ENCODE peak calls at places on chromosome 21, in nine cellular contexts. One of them, this sample, is unnamed.

GRCh38 chr21:25179116-25179515 is 428.2 kb downstream of the MRPL39 start:
- DNase-seq in WTC11: no peak
- DNase-seq in neural progenitor cell: no peak
- DNase-seq in GM23338: no peak
- DNase-seq in choroid plexus epithelial cell: peak
- DNase-seq in BJ: no peak
- DNase-seq in left ventricle myocardium inferior: no peak
- DNase-seq in foreskin fibroblast: no peak
- DNase-seq in suprapubic skin: no peak
- DNase-seq in this sample: peak

GRCh38 chr21:43953028-43953427 is 59.1 kb upstream of the TRAPPC10 start:
- DNase-seq in GM23338: no peak
- DNase-seq in neural progenitor cell: no peak
- DNase-seq in WTC11: no peak
- DNase-seq in BJ: no peak
- DNase-seq in foreskin fibroblast: peak
- DNase-seq in suprapubic skin: no peak
- DNase-seq in choroid plexus epithelial cell: no peak
- DNase-seq in left ventricle myocardium inferior: peak
- DNase-seq in this sample: no peak

GRCh38 chr21:15240846-15241245 is 176.0 kb upstream of the NRIP1 start:
- DNase-seq in BJ: no peak
- DNase-seq in neural progenitor cell: no peak
- DNase-seq in WTC11: no peak
- DNase-seq in left ventricle myocardium inferior: no peak
- DNase-seq in foreskin fibroblast: peak
- DNase-seq in suprapubic skin: no peak
- DNase-seq in choroid plexus epithelial cell: peak
- DNase-seq in GM23338: no peak
- DNase-seq in this sample: no peak

GRCh38 chr21:29217818-29218252 is 80.9 kb upstream of the BACH1 start:
- DNase-seq in BJ: peak
- DNase-seq in WTC11: no peak
- DNase-seq in neural progenitor cell: no peak
- DNase-seq in GM23338: no peak
- DNase-seq in suprapubic skin: no peak
- DNase-seq in foreskin fibroblast: peak
- DNase-seq in choroid plexus epithelial cell: peak
- DNase-seq in left ventricle myocardium inferior: no peak
- DNase-seq in this sample: peak

GRCh38 chr21:33031152-33031551 is 5.4 kb downstream of the OLIG2 start:
- DNase-seq in foreskin fibroblast: no peak
- DNase-seq in suprapubic skin: no peak
- DNase-seq in WTC11: no peak
- DNase-seq in neural progenitor cell: no peak
- DNase-seq in choroid plexus epithelial cell: no peak
- DNase-seq in BJ: no peak
- DNase-seq in GM23338: no peak
- DNase-seq in left ventricle myocardium inferior: no peak
- DNase-seq in this sample: no peak

GRCh38 chr21:35358008-35358407 is 308.9 kb upstream of the RUNX1 start:
- DNase-seq in BJ: no peak
- DNase-seq in left ventricle myocardium inferior: no peak
- DNase-seq in neural progenitor cell: no peak
- DNase-seq in choroid plexus epithelial cell: no peak
- DNase-seq in suprapubic skin: no peak
- DNase-seq in WTC11: no peak
- DNase-seq in GM23338: no peak
- DNase-seq in foreskin fibroblast: no peak
- DNase-seq in this sample: no peak

GRCh38 chr21:20083336-20083735 is 914.9 kb upstream of the NCAM2 start:
- DNase-seq in BJ: no peak
- DNase-seq in suprapubic skin: no peak
- DNase-seq in WTC11: no peak
- DNase-seq in neural progenitor cell: no peak
- DNase-seq in foreskin fibroblast: no peak
- DNase-seq in choroid plexus epithelial cell: no peak
- DNase-seq in left ventricle myocardium inferior: no peak
- DNase-seq in GM23338: no peak
- DNase-seq in this sample: no peak

GRCh38 chr21:14864211-14865021 is 200.4 kb downstream of the NRIP1 start:
- DNase-seq in foreskin fibroblast: peak
- DNase-seq in left ventricle myocardium inferior: peak
- DNase-seq in neural progenitor cell: peak
- DNase-seq in suprapubic skin: peak
- DNase-seq in choroid plexus epithelial cell: peak
- DNase-seq in GM23338: peak
- DNase-seq in BJ: no peak
- DNase-seq in WTC11: peak
- DNase-seq in this sample: peak

GRCh38 chr21:14452031-14452778 is 69.3 kb upstream of the HSPA13 start:
- DNase-seq in left ventricle myocardium inferior: no peak
- DNase-seq in BJ: no peak
- DNase-seq in suprapubic skin: no peak
- DNase-seq in choroid plexus epithelial cell: peak
- DNase-seq in GM23338: no peak
- DNase-seq in neural progenitor cell: no peak
- DNase-seq in foreskin fibroblast: no peak
- DNase-seq in WTC11: no peak
- DNase-seq in this sample: no peak

GRCh38 chr21:15703932-15704331 is 25.9 kb upstream of the USP25 start:
- DNase-seq in foreskin fibroblast: no peak
- DNase-seq in BJ: no peak
- DNase-seq in neural progenitor cell: no peak
- DNase-seq in choroid plexus epithelial cell: no peak
- DNase-seq in left ventricle myocardium inferior: no peak
- DNase-seq in suprapubic skin: no peak
- DNase-seq in WTC11: no peak
- DNase-seq in GM23338: no peak
- DNase-seq in this sample: no peak

GRCh38 chr21:25722631-25723030 is 12.1 kb downstream of the ATP5PF start:
- DNase-seq in neural progenitor cell: no peak
- DNase-seq in GM23338: no peak
- DNase-seq in BJ: no peak
- DNase-seq in suprapubic skin: no peak
- DNase-seq in choroid plexus epithelial cell: no peak
- DNase-seq in foreskin fibroblast: no peak
- DNase-seq in WTC11: no peak
- DNase-seq in left ventricle myocardium inferior: no peak
- DNase-seq in this sample: no peak

GRCh38 chr21:15400905-15401304 is 328.9 kb upstream of the USP25 start:
- DNase-seq in WTC11: no peak
- DNase-seq in suprapubic skin: no peak
- DNase-seq in foreskin fibroblast: no peak
- DNase-seq in GM23338: no peak
- DNase-seq in BJ: no peak
- DNase-seq in neural progenitor cell: no peak
- DNase-seq in choroid plexus epithelial cell: no peak
- DNase-seq in left ventricle myocardium inferior: no peak
- DNase-seq in this sample: peak

GRCh38 chr21:36563301-36563926 is 83.5 kb upstream of the CLDN14 start:
- DNase-seq in foreskin fibroblast: no peak
- DNase-seq in BJ: no peak
- DNase-seq in GM23338: no peak
- DNase-seq in WTC11: no peak
- DNase-seq in left ventricle myocardium inferior: no peak
- DNase-seq in neural progenitor cell: no peak
- DNase-seq in suprapubic skin: no peak
- DNase-seq in choroid plexus epithelial cell: no peak
- DNase-seq in this sample: no peak

GRCh38 chr21:32516729-32517649 is 68.3 kb downstream of the TCP10L start:
- DNase-seq in left ventricle myocardium inferior: no peak
- DNase-seq in BJ: peak
- DNase-seq in foreskin fibroblast: peak
- DNase-seq in WTC11: no peak
- DNase-seq in GM23338: no peak
- DNase-seq in neural progenitor cell: no peak
- DNase-seq in suprapubic skin: no peak
- DNase-seq in choroid plexus epithelial cell: peak
- DNase-seq in this sample: peak

GRCh38 chr21:25944672-25945213 is 210.0 kb downstream of the GABPA start:
- DNase-seq in GM23338: no peak
- DNase-seq in neural progenitor cell: no peak
- DNase-seq in left ventricle myocardium inferior: no peak
- DNase-seq in choroid plexus epithelial cell: no peak
- DNase-seq in BJ: no peak
- DNase-seq in foreskin fibroblast: peak
- DNase-seq in suprapubic skin: no peak
- DNase-seq in WTC11: no peak
- DNase-seq in this sample: no peak

GRCh38 chr21:38121888-38122705 is 134.7 kb upstream of the KCNJ15 start:
- DNase-seq in BJ: no peak
- DNase-seq in left ventricle myocardium inferior: no peak
- DNase-seq in foreskin fibroblast: no peak
- DNase-seq in suprapubic skin: no peak
- DNase-seq in neural progenitor cell: no peak
- DNase-seq in WTC11: no peak
- DNase-seq in GM23338: no peak
- DNase-seq in choroid plexus epithelial cell: no peak
- DNase-seq in this sample: peak

GRCh38 chr21:38120984-38121855 is 135.6 kb upstream of the KCNJ15 start:
- DNase-seq in GM23338: no peak
- DNase-seq in suprapubic skin: no peak
- DNase-seq in foreskin fibroblast: no peak
- DNase-seq in left ventricle myocardium inferior: no peak
- DNase-seq in choroid plexus epithelial cell: no peak
- DNase-seq in BJ: no peak
- DNase-seq in neural progenitor cell: no peak
- DNase-seq in WTC11: no peak
- DNase-seq in this sample: no peak

GRCh38 chr21:38123626-38124025 is 133.2 kb upstream of the KCNJ15 start:
- DNase-seq in suprapubic skin: no peak
- DNase-seq in WTC11: no peak
- DNase-seq in neural progenitor cell: no peak
- DNase-seq in left ventricle myocardium inferior: no peak
- DNase-seq in GM23338: no peak
- DNase-seq in BJ: no peak
- DNase-seq in foreskin fibroblast: no peak
- DNase-seq in choroid plexus epithelial cell: no peak
- DNase-seq in this sample: no peak

GRCh38 chr21:38129711-38130110 is 127.1 kb upstream of the KCNJ15 start:
- DNase-seq in WTC11: no peak
- DNase-seq in neural progenitor cell: no peak
- DNase-seq in BJ: no peak
- DNase-seq in foreskin fibroblast: no peak
- DNase-seq in choroid plexus epithelial cell: no peak
- DNase-seq in GM23338: no peak
- DNase-seq in suprapubic skin: no peak
- DNase-seq in left ventricle myocardium inferior: no peak
- DNase-seq in this sample: no peak

GRCh38 chr21:38126677-38127271 is 130.0 kb upstream of the KCNJ15 start:
- DNase-seq in foreskin fibroblast: peak
- DNase-seq in GM23338: peak
- DNase-seq in WTC11: peak
- DNase-seq in choroid plexus epithelial cell: peak
- DNase-seq in neural progenitor cell: peak
- DNase-seq in suprapubic skin: no peak
- DNase-seq in BJ: no peak
- DNase-seq in left ventricle myocardium inferior: peak
- DNase-seq in this sample: peak
- TF ChIP-seq CTCF in foreskin fibroblast: peak
- TF ChIP-seq CTCF in GM23338: peak
- TF ChIP-seq CTCF in WTC11: peak
- TF ChIP-seq CTCF in choroid plexus epithelial cell: peak
- TF ChIP-seq CTCF in neural progenitor cell: peak
- TF ChIP-seq CTCF in suprapubic skin: peak
- TF ChIP-seq CTCF in BJ: peak
- TF ChIP-seq CTCF in left ventricle myocardium inferior: peak
- TF ChIP-seq CTCF in this sample: peak

GRCh38 chr21:31108969-31109368 is 70.7 kb upstream of the KRTAP19-8 start:
- DNase-seq in GM23338: peak
- DNase-seq in BJ: no peak
- DNase-seq in left ventricle myocardium inferior: no peak
- DNase-seq in WTC11: no peak
- DNase-seq in suprapubic skin: no peak
- DNase-seq in choroid plexus epithelial cell: peak
- DNase-seq in foreskin fibroblast: peak
- DNase-seq in neural progenitor cell: peak
- DNase-seq in this sample: peak
- TF ChIP-seq CTCF in GM23338: peak
- TF ChIP-seq CTCF in BJ: peak
- TF ChIP-seq CTCF in left ventricle myocardium inferior: peak
- TF ChIP-seq CTCF in WTC11: no peak
- TF ChIP-seq CTCF in suprapubic skin: no peak
- TF ChIP-seq CTCF in choroid plexus epithelial cell: peak
- TF ChIP-seq CTCF in foreskin fibroblast: peak
- TF ChIP-seq CTCF in neural progenitor cell: peak
- TF ChIP-seq CTCF in this sample: peak

DNA sequence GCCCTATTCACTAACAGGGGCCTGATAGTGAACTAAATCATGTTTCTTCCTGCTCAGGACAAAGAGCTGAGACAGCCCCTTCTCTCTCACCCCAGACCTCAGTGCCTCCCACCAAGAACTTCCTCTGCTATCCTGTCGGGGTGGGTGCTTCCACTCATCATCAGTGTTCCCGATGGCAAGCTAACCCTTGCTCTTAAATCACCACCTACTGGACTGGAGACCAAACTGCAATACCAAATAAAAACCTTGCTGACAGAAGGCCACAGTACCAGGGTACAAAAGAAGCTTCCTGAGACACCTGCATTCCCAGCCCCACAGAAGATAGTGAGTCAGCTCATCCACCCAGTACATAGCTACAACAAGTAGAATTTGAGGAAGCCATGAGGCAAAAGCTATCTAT is 799.5 kb downstream of the LTN1 start:
- DNase-seq in foreskin fibroblast: no peak
- DNase-seq in left ventricle myocardium inferior: no peak
- DNase-seq in GM23338: peak
- DNase-seq in choroid plexus epithelial cell: peak
- DNase-seq in BJ: no peak
- DNase-seq in suprapubic skin: no peak
- DNase-seq in neural progenitor cell: no peak
- DNase-seq in WTC11: peak
- DNase-seq in this sample: peak
- TF ChIP-seq CTCF in foreskin fibroblast: no peak
- TF ChIP-seq CTCF in left ventricle myocardium inferior: no peak
- TF ChIP-seq CTCF in GM23338: peak
- TF ChIP-seq CTCF in choroid plexus epithelial cell: peak
- TF ChIP-seq CTCF in BJ: peak
- TF ChIP-seq CTCF in suprapubic skin: no peak
- TF ChIP-seq CTCF in neural progenitor cell: peak
- TF ChIP-seq CTCF in WTC11: no peak
- TF ChIP-seq CTCF in this sample: no peak

GRCh38 chr21:41933259-41934079 is 20.3 kb downstream of the C2CD2 start:
- DNase-seq in BJ: no peak
- DNase-seq in GM23338: no peak
- DNase-seq in suprapubic skin: peak
- DNase-seq in left ventricle myocardium inferior: no peak
- DNase-seq in choroid plexus epithelial cell: peak
- DNase-seq in foreskin fibroblast: peak
- DNase-seq in WTC11: no peak
- DNase-seq in neural progenitor cell: no peak
- DNase-seq in this sample: peak
- TF ChIP-seq CTCF in BJ: peak
- TF ChIP-seq CTCF in GM23338: no peak
- TF ChIP-seq CTCF in suprapubic skin: no peak
- TF ChIP-seq CTCF in left ventricle myocardium inferior: peak
- TF ChIP-seq CTCF in choroid plexus epithelial cell: peak
- TF ChIP-seq CTCF in foreskin fibroblast: peak
- TF ChIP-seq CTCF in WTC11: no peak
- TF ChIP-seq CTCF in neural progenitor cell: no peak
- TF ChIP-seq CTCF in this sample: no peak

This sample was measured in MCF 10A.